ENCODE peak calls at places on chromosomes 2 and 18, in four cellular contexts. V is CD8-positive, alpha-beta T cell; Y is tibial nerve; S is dorsolateral prefrontal cortex. J is an unnamed sample.

GRCh38 chr2:12032975-12033374 is 286.5 kb downstream of the LPIN1 start:
- DNase-seq in V (no peak), Y (no peak), S (no peak), J (no peak)

GRCh38 chr2:44789971-44790721 is 151.4 kb upstream of the SIX3 start:
- DNase-seq in V (no peak), Y (no peak), S (no peak), J (no peak)

GRCh38 chr2:201057089-201057499 is 14.4 kb downstream of the HYCC2 start:
- DNase-seq in V (no peak), Y (no peak), S (no peak), J (no peak)

GRCh38 chr2:73324126-73324525 is 30.8 kb upstream of the EGR4 start:
- DNase-seq in V (no peak), Y (no peak), S (no peak), J (no peak)

GRCh38 chr2:17232751-17233150 is 285.5 kb downstream of the RAD51AP2 start:
- DNase-seq in V (no peak), Y (no peak), S (no peak), J (no peak)

GRCh38 chr2:62303818-62304217 is 107.9 kb downstream of the B3GNT2 start:
- DNase-seq in V (no peak), Y (no peak), S (no peak), J (no peak)

GRCh38 chr2:227717687-227718567 is at the start of gene SLC19A3:
- DNase-seq in V (no peak), Y (peak), S (peak), J (peak)

GRCh38 chr2:20378891-20379519 is 28.4 kb upstream of the PUM2 start:
- DNase-seq in V (no peak), Y (peak), S (peak), J (peak)

GRCh38 chr18:35417223-35417622 is 40.1 kb upstream of the ZNF396 start:
- DNase-seq in V (no peak), Y (no peak), S (no peak), J (no peak)

GRCh38 chr2:141313972-141314371 is 816.8 kb downstream of the LRP1B start:
- DNase-seq in V (no peak), Y (no peak), S (no peak), J (no peak)

GRCh38 chr2:17805166-17805565 is 11.1 kb upstream of the MSGN1 start:
- DNase-seq in V (no peak), Y (no peak), S (no peak), J (no peak)

GRCh38 chr2:97712693-97713295 is 582 bp upstream of the ZAP70 start:
- DNase-seq in V (no peak), Y (no peak), S (no peak), J (peak)

GRCh38 chr18:79754831-79755351 is 42.8 kb upstream of the KCNG2 start:
- DNase-seq in V (no peak), Y (no peak), S (peak), J (peak)

GRCh38 chr2:118372876-118373597 is 284.8 kb downstream of the INSIG2 start:
- DNase-seq in V (no peak), Y (no peak), S (no peak), J (no peak)

GRCh38 chr18:59963229-59963628 is 63.4 kb downstream of the PMAIP1 start:
- DNase-seq in V (no peak), Y (no peak), S (no peak), J (no peak)

GRCh38 chr2:85235281-85235680 is 92.5 kb downstream of the TGOLN2 start:
- DNase-seq in V (no peak), Y (no peak), S (no peak), J (no peak)

GRCh38 chr2:218961651-218962570 is 2.4 kb downstream of the CDK5R2 start:
- DNase-seq in V (no peak), Y (no peak), S (no peak), J (no peak)

GRCh38 chr18:22488554-22488953 is 70.8 kb upstream of the CTAGE1 start:
- DNase-seq in V (no peak), Y (peak), S (no peak), J (no peak)

GRCh38 chr2:111164078-111164477 is 43.4 kb downstream of the BCL2L11 start:
- DNase-seq in V (no peak), Y (no peak), S (no peak), J (no peak)

GRCh38 chr2:17592731-17593409 is 52.4 kb downstream of the VSNL1 start:
- DNase-seq in V (no peak), Y (no peak), S (no peak), J (no peak)

GRCh38 chr2:234029150-234029733 is 21.3 kb upstream of the SPP2 start:
- DNase-seq in V (no peak), Y (no peak), S (no peak), J (no peak)

GRCh38 chr18:36850527-36851201 is 21.7 kb downstream of the KIAA1328 start:
- DNase-seq in V (no peak), Y (no peak), S (no peak), J (no peak)

GRCh38 chr18:48323151-48323550 is 86.0 kb downstream of the ZBTB7C start:
- DNase-seq in V (no peak), Y (no peak), S (no peak), J (no peak)

GRCh38 chr18:41121116-41121826 is 833.8 kb upstream of the PIK3C3 start:
- DNase-seq in V (no peak), Y (no peak), S (no peak), J (no peak)

GRCh38 chr2:239289545-239289944 is 111.3 kb downstream of the HDAC4 start:
- DNase-seq in V (peak), Y (no peak), S (peak), J (peak)

GRCh38 chr2:64766841-64767669 is 113.3 kb upstream of the SERTAD2 start:
- DNase-seq in V (no peak), Y (no peak), S (no peak), J (no peak)

GRCh38 chr2:143682643-143683042 is 553.4 kb downstream of the ARHGAP15 start:
- DNase-seq in V (no peak), Y (no peak), S (no peak), J (no peak)

GRCh38 chr2:190407246-190407661 is 901 bp upstream of the MFSD6 start:
- DNase-seq in V (peak), Y (no peak), S (no peak), J (no peak)

GRCh38 chr2:232478571-232479340 is 8.9 kb downstream of the ECEL1 start:
- DNase-seq in V (no peak), Y (no peak), S (no peak), J (peak)

GRCh38 chr2:216006164-216006663 is 7.1 kb downstream of the MREG start:
- DNase-seq in V (peak), Y (no peak), S (peak), J (no peak)

GRCh38 chr18:65206551-65207260 is 544.1 kb upstream of the CDH7 start:
- DNase-seq in V (no peak), Y (no peak), S (no peak), J (no peak)

GRCh38 chr2:226873051-226873620 is 37.3 kb downstream of the RHBDD1 start:
- DNase-seq in V (no peak), Y (no peak), S (no peak), J (no peak)

GRCh38 chr2:73091164-73091563 is 19.7 kb upstream of the SFXN5 start:
- DNase-seq in V (no peak), Y (no peak), S (no peak), J (no peak)

GRCh38 chr18:54918060-54918459 is 41.2 kb downstream of the CCDC68 start:
- DNase-seq in V (no peak), Y (no peak), S (no peak), J (no peak)

GRCh38 chr2:12941203-12941602 is 224.5 kb downstream of the TRIB2 start:
- DNase-seq in V (no peak), Y (no peak), S (no peak), J (no peak)

GRCh38 chr2:136013286-136013685 is 27.9 kb upstream of the DARS1 start:
- DNase-seq in V (no peak), Y (no peak), S (no peak), J (no peak)

GRCh38 chr2:136012315-136012714 is 26.9 kb upstream of the DARS1 start:
- DNase-seq in V (no peak), Y (no peak), S (no peak), J (no peak)

GRCh38 chr2:136017786-136018185 is 32.4 kb upstream of the DARS1 start:
- DNase-seq in V (no peak), Y (no peak), S (no peak), J (no peak)

GRCh38 chr2:136015688-136016087 is 30.3 kb upstream of the DARS1 start:
- DNase-seq in V (no peak), Y (no peak), S (no peak), J (no peak)

DNA sequence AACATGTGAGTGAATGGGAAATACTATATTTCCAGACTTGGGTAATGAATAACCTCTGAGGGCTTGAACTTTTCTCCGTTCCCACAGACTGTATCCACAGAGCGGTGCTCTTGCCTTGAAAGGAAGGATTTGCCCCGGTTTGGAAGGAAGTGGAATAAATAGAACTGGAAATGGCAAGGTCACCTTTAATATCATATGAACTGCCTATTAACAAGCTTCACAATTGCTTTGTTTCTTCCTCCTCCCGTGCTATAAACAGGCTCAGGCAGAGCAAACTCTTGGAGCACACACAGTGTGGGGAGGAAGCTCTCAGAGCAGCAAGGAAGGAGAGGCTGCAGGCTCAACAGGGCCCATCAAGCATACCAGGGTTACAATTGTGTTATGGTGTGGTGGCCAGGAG is 28.5 kb upstream of the DARS1 start:
- DNase-seq in V (no peak), Y (no peak), S (no peak), J (no peak)
- TF ChIP-seq CTCF in V (no peak), Y (no peak), S (no peak), J (no peak)

DNA sequence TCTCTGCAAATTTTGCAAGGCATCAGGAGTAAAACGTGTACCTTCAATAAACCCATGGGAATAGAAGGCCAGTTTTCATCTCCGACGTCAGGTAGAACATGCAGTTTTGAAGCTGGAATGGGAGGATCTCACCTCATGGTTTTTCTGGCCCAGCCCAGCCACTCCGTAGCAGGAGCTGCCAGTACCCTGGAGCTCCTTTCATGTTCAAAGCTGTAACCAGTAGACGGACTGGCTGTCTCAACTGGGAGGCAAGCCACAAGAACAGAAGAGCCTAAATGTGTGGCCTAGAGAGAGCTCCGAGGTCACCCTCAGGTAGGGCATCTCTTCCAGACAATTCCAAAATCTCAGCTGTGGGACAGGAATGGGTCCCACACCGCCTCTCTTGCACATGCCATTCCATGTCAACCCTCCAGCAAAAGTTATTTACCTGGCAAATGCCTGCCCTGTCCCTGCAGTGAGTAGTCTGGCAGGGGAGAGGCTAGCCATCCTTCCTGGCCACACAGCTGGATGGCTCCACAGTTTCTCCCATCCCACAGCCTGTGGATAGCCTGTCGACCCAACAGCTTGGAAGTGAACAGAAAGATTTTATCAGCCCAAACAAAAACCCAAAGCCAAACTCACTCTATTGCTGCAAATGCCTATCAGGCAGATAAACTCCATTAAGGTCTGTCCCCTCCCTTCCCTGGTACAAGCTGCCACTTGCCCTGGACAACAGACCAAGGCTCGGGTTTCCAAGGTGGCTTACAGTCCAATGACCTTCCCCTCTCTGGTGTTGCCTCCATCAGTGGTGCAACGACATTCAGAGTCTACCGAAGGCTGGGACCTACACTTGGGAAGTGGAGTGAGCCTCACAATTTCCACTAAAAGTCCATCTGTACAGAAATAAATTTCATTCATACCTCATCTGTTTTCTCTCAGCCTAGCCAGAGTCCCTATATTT is 27.8 kb downstream of the CRACDL start:
- DNase-seq in V (no peak), Y (no peak), S (no peak), J (peak)
- H3K27ac ChIP-seq in V (no peak), Y (no peak), S (peak), J (no peak)

DNA sequence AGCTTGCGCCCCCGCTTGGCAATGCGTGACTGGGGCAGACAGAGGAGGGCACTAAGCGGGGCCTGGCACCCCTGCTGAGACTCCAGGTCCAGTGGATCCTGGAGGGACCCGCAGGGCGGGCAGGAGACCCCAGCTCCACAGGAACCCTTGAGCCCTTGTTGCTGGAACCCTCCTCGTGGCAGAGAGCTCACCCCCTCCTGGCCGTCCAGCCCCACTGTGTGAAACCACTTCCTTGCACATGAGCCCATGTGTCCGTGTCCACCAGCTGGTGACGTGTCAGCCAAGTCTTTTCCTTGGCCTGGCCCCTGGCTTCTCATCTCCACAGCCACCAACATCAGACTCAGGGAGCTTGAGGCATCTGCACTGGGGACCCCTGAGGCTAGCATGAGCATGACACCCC is 38.0 kb downstream of the BIN1 start:
- DNase-seq in V (no peak), Y (no peak), S (no peak), J (no peak)
- TF ChIP-seq CTCF in V (no peak), Y (no peak), S (no peak), J (no peak)

DNA sequence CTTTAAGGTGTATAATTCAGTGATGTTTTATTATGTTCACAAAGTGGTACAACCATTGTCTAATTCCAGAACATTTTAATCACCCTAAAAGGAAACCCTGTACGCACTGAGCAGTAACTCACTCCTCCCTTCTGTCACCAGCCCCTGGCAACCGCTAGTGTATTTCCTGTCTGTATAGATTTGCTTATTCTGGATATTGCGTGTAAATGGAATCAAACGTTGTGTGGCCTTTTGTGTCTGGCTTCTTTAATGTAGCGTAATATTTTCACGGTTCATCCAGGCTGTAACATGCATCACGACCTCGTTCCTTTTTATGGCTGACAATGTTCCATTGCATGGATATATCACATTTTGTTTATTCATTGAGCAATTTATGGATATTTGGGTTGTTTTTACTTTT is 8.3 kb downstream of the ZDBF2 start:
- DNase-seq in V (no peak), Y (no peak), S (no peak), J (no peak)
- H3K27ac ChIP-seq in V (no peak), Y (no peak), S (no peak), J (no peak)

DNA sequence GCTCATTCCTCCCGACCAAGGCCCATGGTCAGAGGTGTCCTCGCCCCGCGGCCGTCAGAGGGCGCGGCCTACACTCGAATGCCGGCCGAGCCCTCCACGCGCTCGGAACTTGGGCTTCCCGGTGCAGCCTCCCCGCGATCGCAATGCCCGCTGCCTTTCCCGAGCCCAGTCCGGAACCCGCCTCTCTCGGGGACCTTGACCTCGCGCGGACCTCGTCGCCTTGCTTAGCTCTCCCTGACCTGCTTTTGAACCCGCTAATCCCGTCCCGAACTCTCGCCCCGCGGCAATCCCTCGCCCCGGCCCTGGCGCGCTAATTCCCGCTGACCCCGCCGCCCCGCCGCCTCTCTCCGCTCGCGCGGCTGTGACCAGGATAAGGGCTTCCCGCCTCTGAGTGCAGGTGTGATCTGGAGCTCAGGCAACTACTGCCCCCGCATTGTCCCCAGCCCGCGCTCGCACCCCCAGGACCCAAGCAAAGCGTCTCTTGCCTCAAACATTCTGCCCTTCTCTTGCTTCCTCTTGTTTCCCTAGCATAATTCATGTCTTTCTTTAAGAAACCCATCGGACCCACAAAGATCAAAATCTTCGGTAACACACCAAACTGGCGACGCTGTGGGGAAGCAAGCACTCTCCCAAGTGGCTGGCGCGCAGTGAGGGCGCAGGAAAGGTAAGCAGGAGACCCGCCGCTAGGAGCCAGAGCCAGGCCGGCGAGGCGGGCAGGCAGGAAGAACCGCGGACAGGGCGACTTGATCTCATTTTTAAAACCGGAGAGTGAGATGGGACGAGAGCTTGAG is 46.6 kb upstream of the ATP6V1B1 start:
- DNase-seq in V (no peak), Y (no peak), S (no peak), J (peak)
- TF ChIP-seq CTCF in V (no peak), Y (no peak), S (no peak), J (no peak)

DNA sequence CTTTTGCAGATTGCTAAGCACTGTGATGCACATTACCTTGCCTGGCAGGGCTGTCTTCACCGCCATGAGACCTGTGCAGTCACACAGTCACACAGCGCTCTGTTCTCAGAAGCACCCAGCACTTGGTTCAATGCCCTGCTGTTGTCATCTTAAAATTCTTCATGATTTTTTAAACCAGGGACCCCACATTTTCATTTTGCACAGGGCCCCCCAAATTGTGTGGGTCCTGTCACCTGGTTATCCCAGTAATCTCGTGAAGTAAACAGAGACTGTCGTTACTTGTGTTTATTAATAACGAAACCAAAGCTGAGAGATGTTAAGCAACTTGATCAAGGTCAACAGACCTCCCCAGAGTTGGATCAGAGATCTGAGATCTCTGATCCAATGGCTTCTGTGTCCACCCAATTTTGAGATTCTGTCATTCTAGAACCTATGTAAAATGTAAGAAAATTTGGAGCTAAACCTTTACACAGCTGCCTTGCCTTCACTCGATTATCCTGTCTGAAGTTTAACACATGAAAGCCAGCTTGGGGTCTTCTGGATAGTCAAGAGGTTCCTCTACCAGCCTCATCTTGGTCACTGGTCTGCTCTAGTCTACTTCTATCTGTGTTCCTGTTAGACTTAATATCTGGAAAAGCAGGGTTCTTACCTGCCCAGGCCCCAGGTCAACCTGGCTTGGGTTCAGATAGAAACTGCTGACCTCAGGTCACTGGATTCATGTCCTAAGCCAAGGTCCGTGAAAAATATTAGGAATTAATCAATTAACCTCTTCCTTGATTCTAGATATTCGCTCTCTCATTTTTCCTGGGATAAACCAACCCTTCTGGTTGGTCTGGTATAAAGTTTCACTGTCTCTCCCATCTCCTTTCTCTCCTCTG is 13.7 kb upstream of the TTC39C start:
- DNase-seq in V (no peak), Y (no peak), S (no peak), J (no peak)
- H3K27ac ChIP-seq in V (no peak), Y (no peak), S (no peak), J (no peak)

GRCh38 chr2:176039375-176039774 is 37.3 kb upstream of the LNPK start:
- DNase-seq in V (no peak), Y (no peak), S (no peak), J (no peak)
- TF ChIP-seq CTCF in V (no peak), Y (no peak), S (no peak), J (no peak)

GRCh38 chr2:48715956-48716355 is 39.6 kb downstream of the LHCGR start:
- DNase-seq in V (no peak), Y (no peak), S (no peak), J (no peak)
- H3K27ac ChIP-seq in V (no peak), Y (peak), S (no peak), J (no peak)

GRCh38 chr2:137677466-137677865 is 286.8 kb upstream of the HNMT start:
- DNase-seq in V (no peak), Y (no peak), S (no peak), J (no peak)
- TF ChIP-seq CTCF in V (no peak), Y (no peak), S (no peak), J (no peak)

GRCh38 chr2:213104089-213104902 is 47.1 kb downstream of the IKZF2 start:
- DNase-seq in V (no peak), Y (no peak), S (no peak), J (no peak)
- H3K27ac ChIP-seq in V (no peak), Y (no peak), S (no peak), J (peak)

J was measured in suprapubic skin.